ENCODE peak calls at places on chromosomes 16 and 17, in seven cellular contexts. Y, B, C, U, G, V and K are unnamed samples.

GRCh38 chr16:27281285-27281684 is 12.7 kb upstream of the NSMCE1 start:
- DNase-seq in Y (no peak), B (no peak), C (no peak), U (no peak), G (no peak), V (no peak), K (no peak)

GRCh38 chr17:80800775-80801391 is 190.8 kb upstream of the CHMP6 start:
- DNase-seq in Y (no peak), B (no peak), C (no peak), U (peak), G (no peak), V (no peak), K (no peak)

GRCh38 chr17:78172284-78173024 is 4.1 kb downstream of the SYNGR2 start:
- DNase-seq in Y (peak), B (no peak), C (no peak), U (no peak), G (no peak), V (peak), K (no peak)

GRCh38 chr17:73834684-73835343 is 190.6 kb upstream of the SDK2 start:
- DNase-seq in Y (no peak), B (no peak), C (no peak), U (no peak), G (no peak), V (no peak), K (no peak)

GRCh38 chr17:73707358-73707757 is 63.1 kb upstream of the SDK2 start:
- DNase-seq in Y (no peak), B (no peak), C (no peak), U (no peak), G (no peak), V (no peak), K (no peak)

GRCh38 chr17:81481011-81481799 is 31.4 kb downstream of the ACTG1 start:
- DNase-seq in Y (peak), B (no peak), C (peak), U (peak), G (peak), V (peak), K (no peak)

GRCh38 chr17:42288985-42289862 is 926 bp downstream of the STAT5A start:
- DNase-seq in Y (peak), B (no peak), C (peak), U (peak), G (no peak), V (peak), K (no peak)

GRCh38 chr17:61399131-61400057 is at the start of gene TBX2:
- DNase-seq in Y (peak), B (peak), C (no peak), U (no peak), G (no peak), V (peak), K (no peak)

GRCh38 chr17:55454906-55455474 is 33.4 kb upstream of the MMD start:
- DNase-seq in Y (no peak), B (no peak), C (no peak), U (no peak), G (no peak), V (no peak), K (peak)

GRCh38 chr17:57582881-57583756 is 162.0 kb downstream of the CCDC182 start:
- DNase-seq in Y (no peak), B (no peak), C (no peak), U (no peak), G (no peak), V (no peak), K (no peak)

GRCh38 chr17:46191332-46192210 is 1.7 kb downstream of the KANSL1 start:
- DNase-seq in Y (peak), B (no peak), C (peak), U (peak), G (no peak), V (no peak), K (no peak)

GRCh38 chr16:49023095-49023494 is 258.5 kb downstream of the CBLN1 start:
- DNase-seq in Y (no peak), B (no peak), C (no peak), U (no peak), G (no peak), V (no peak), K (no peak)

GRCh38 chr16:87077750-87078127 is 239.5 kb downstream of the C16orf95 start:
- DNase-seq in Y (no peak), B (no peak), C (no peak), U (no peak), G (no peak), V (no peak), K (no peak)

GRCh38 chr17:79949646-79950292 is 85.9 kb downstream of the TBC1D16 start:
- DNase-seq in Y (no peak), B (no peak), C (no peak), U (no peak), G (no peak), V (no peak), K (no peak)

GRCh38 chr16:30063893-30064745 is 1.4 kb upstream of the ALDOA start:
- DNase-seq in Y (peak), B (no peak), C (peak), U (peak), G (peak), V (peak), K (no peak)

GRCh38 chr17:64006361-64007088 is 8.4 kb downstream of the PRR29 start:
- DNase-seq in Y (no peak), B (no peak), C (no peak), U (no peak), G (no peak), V (no peak), K (no peak)

GRCh38 chr17:80291260-80291659 is 30.6 kb downstream of the RNF213 start:
- DNase-seq in Y (no peak), B (no peak), C (no peak), U (no peak), G (no peak), V (no peak), K (no peak)

GRCh38 chr16:70804153-70804728 is 3.3 kb upstream of the VAC14 start:
- DNase-seq in Y (no peak), B (no peak), C (no peak), U (no peak), G (no peak), V (no peak), K (peak)

GRCh38 chr16:85080923-85081498 is 31.3 kb downstream of the CIBAR2 start:
- DNase-seq in Y (no peak), B (no peak), C (no peak), U (no peak), G (no peak), V (no peak), K (no peak)

GRCh38 chr16:1019234-1019933 is 37.8 kb downstream of the SOX8 start:
- DNase-seq in Y (no peak), B (no peak), C (no peak), U (no peak), G (peak), V (no peak), K (no peak)

GRCh38 chr17:43406676-43407645 is 8.2 kb downstream of the ARL4D start:
- DNase-seq in Y (no peak), B (no peak), C (no peak), U (no peak), G (peak), V (no peak), K (no peak)

GRCh38 chr16:37511-37910 is 15.9 kb downstream of the POLR3K start:
- DNase-seq in Y (no peak), B (no peak), C (peak), U (no peak), G (no peak), V (no peak), K (no peak)

GRCh38 chr17:68462381-68463210 is 5.3 kb upstream of the WIPI1 start:
- DNase-seq in Y (peak), B (peak), C (peak), U (peak), G (no peak), V (peak), K (no peak)

GRCh38 chr16:2586241-2586640 is 48.4 kb downstream of the PDPK1 start:
- DNase-seq in Y (peak), B (no peak), C (peak), U (no peak), G (no peak), V (no peak), K (no peak)

GRCh38 chr17:18035704-18036103 is 3.3 kb downstream of the ATPAF2 start:
- DNase-seq in Y (no peak), B (no peak), C (no peak), U (no peak), G (no peak), V (no peak), K (no peak)

GRCh38 chr17:52157603-52158449 is 688 bp downstream of the CA10 start:
- DNase-seq in Y (peak), B (no peak), C (no peak), U (peak), G (no peak), V (no peak), K (no peak)

GRCh38 chr17:3335876-3336275 is 37.7 kb upstream of the OR3A1 start:
- DNase-seq in Y (no peak), B (no peak), C (no peak), U (no peak), G (no peak), V (no peak), K (no peak)